ENCODE peak calls at places on chromosomes 12 and 14, in nine cellular contexts. L is central memory CD4-positive, alpha-beta T cell; B is activated B cell treated with CpG ODN at 0.5 μM for 24 hours; M is HFFc6; O is M059J; I is stimulated activated CD4-positive, alpha-beta T cell treated with anti-CD3 and anti-CD28 coated beads, Interleukin-1b, Interleukin-23, amount 100 ng/mL, for 1 hour; C is stimulated activated CD8-positive, alpha-beta memory T cell treated with anti-CD3 and anti-CD28 coated beads, Interleukin-7, amount 100 ng/mL, for 4 hours; D is endothelial cell; Z is NCI-H345. N is an unnamed sample.

GRCh38 chr12:104741497-104742367 is 216.4 kb downstream of the SLC41A2 start:
- DNase-seq in L (no peak), B (no peak), M (no peak), O (no peak), I (no peak), C (no peak), D (no peak), Z (no peak), N (no peak)

GRCh38 chr12:94516985-94517384 is 57.3 kb upstream of the CEP83 start:
- DNase-seq in L (no peak), B (no peak), M (no peak), O (no peak), I (no peak), C (no peak), D (no peak), Z (no peak), N (no peak)

GRCh38 chr14:99531221-99532096 is 50.2 kb downstream of the CCNK start:
- DNase-seq in L (no peak), B (no peak), M (peak), O (no peak), I (no peak), C (no peak), D (no peak), Z (peak), N (no peak)

GRCh38 chr14:64971890-64972785 is at the start of gene RAB15:
- DNase-seq in L (peak), B (peak), M (no peak), O (peak), I (no peak), C (peak), D (peak), Z (peak), N (no peak)

GRCh38 chr14:54189358-54190354 is 207.2 kb upstream of the CDKN3 start:
- DNase-seq in L (no peak), B (no peak), M (peak), O (peak), I (no peak), C (no peak), D (no peak), Z (no peak), N (no peak)

GRCh38 chr12:123094349-123095073 is 56.4 kb downstream of the PITPNM2 start:
- DNase-seq in L (no peak), B (no peak), M (peak), O (peak), I (no peak), C (no peak), D (no peak), Z (no peak), N (no peak)

GRCh38 chr12:30622509-30622908 is 73.2 kb downstream of the IPO8 start:
- DNase-seq in L (no peak), B (no peak), M (peak), O (peak), I (no peak), C (no peak), D (no peak), Z (no peak), N (no peak)

GRCh38 chr12:82760423-82760822 is 73.7 kb downstream of the TMTC2 start:
- DNase-seq in L (no peak), B (no peak), M (no peak), O (no peak), I (no peak), C (no peak), D (no peak), Z (no peak), N (no peak)

GRCh38 chr12:54560374-54560858 is 11.0 kb downstream of the PDE1B start:
- DNase-seq in L (peak), B (peak), M (peak), O (peak), I (peak), C (peak), D (peak), Z (no peak), N (peak)

GRCh38 chr12:111439657-111440151 is 34.0 kb downstream of the SH2B3 start:
- DNase-seq in L (no peak), B (no peak), M (no peak), O (no peak), I (no peak), C (no peak), D (no peak), Z (no peak), N (no peak)

GRCh38 chr12:105805730-105806390 is 332.9 kb downstream of the NUAK1 start:
- DNase-seq in L (no peak), B (no peak), M (no peak), O (no peak), I (no peak), C (no peak), D (no peak), Z (no peak), N (no peak)

GRCh38 chr12:117680311-117680710 is 288.5 kb downstream of the KSR2 start:
- DNase-seq in L (no peak), B (no peak), M (no peak), O (peak), I (no peak), C (no peak), D (no peak), Z (no peak), N (no peak)

GRCh38 chr14:31206536-31207286 is 882 bp downstream of the HECTD1 start:
- DNase-seq in L (peak), B (no peak), M (no peak), O (peak), I (peak), C (peak), D (peak), Z (peak), N (peak)

GRCh38 chr14:73757876-73758391 is 43.8 kb upstream of the PNMA1 start:
- DNase-seq in L (no peak), B (no peak), M (no peak), O (peak), I (no peak), C (no peak), D (no peak), Z (no peak), N (no peak)

GRCh38 chr12:19811922-19812321 is 372.6 kb downstream of the AEBP2 start:
- DNase-seq in L (no peak), B (no peak), M (no peak), O (no peak), I (no peak), C (no peak), D (no peak), Z (no peak), N (no peak)

GRCh38 chr12:66288121-66288520 is 14.2 kb upstream of the HELB start:
- DNase-seq in L (peak), B (no peak), M (no peak), O (no peak), I (no peak), C (peak), D (no peak), Z (no peak), N (no peak)

GRCh38 chr14:86712727-86713126 is 1182.8 kb downstream of the FLRT2 start:
- DNase-seq in L (no peak), B (no peak), M (no peak), O (no peak), I (no peak), C (no peak), D (no peak), Z (no peak), N (no peak)

GRCh38 chr12:89951050-89951693 is 242.5 kb upstream of the ATP2B1 start:
- DNase-seq in L (no peak), B (no peak), M (peak), O (peak), I (no peak), C (no peak), D (no peak), Z (no peak), N (no peak)

GRCh38 chr12:113815031-113815430 is 151.1 kb downstream of the RBM19 start:
- DNase-seq in L (no peak), B (no peak), M (no peak), O (peak), I (no peak), C (no peak), D (no peak), Z (no peak), N (no peak)

GRCh38 chr12:48071808-48072207 is 34.1 kb downstream of the SENP1 start:
- DNase-seq in L (no peak), B (no peak), M (no peak), O (no peak), I (no peak), C (no peak), D (no peak), Z (no peak), N (no peak)

GRCh38 chr14:32073537-32074189 is 3.4 kb upstream of the ARHGAP5 start:
- DNase-seq in L (peak), B (no peak), M (peak), O (peak), I (no peak), C (no peak), D (peak), Z (peak), N (no peak)

GRCh38 chr12:5561057-5561456 is 129.1 kb downstream of the NTF3 start:
- DNase-seq in L (no peak), B (no peak), M (no peak), O (peak), I (no peak), C (no peak), D (no peak), Z (no peak), N (peak)

GRCh38 chr14:26719514-26719913 is 121.7 kb upstream of the NOVA1 start:
- DNase-seq in L (no peak), B (no peak), M (no peak), O (no peak), I (no peak), C (no peak), D (no peak), Z (no peak), N (no peak)

N was measured in H1.